ENCODE peak calls at places on chromosome 7, in seven cellular contexts. J, H, U, Z, A, R and B are unnamed samples.

GRCh38 chr7:22234247-22234646 is 122.7 kb downstream of the RAPGEF5 start:
- DNase-seq in J (no peak), H (no peak), U (peak), Z (no peak), A (no peak), R (no peak), B (no peak)

GRCh38 chr7:14748461-14748860 is 154.1 kb downstream of the DGKB start:
- DNase-seq in J (no peak), H (peak), U (peak), Z (peak), A (no peak), R (no peak), B (peak)

GRCh38 chr7:32335107-32335506 is 155.1 kb downstream of the LSM5 start:
- DNase-seq in J (no peak), H (no peak), U (no peak), Z (no peak), A (no peak), R (no peak), B (no peak)

GRCh38 chr7:100065452-100066186 is 15.9 kb downstream of the ZNF3 start:
- DNase-seq in J (no peak), H (no peak), U (peak), Z (peak), A (no peak), R (peak), B (peak)

GRCh38 chr7:86991844-86992243 is 67.6 kb downstream of the ELAPOR2 start:
- DNase-seq in J (no peak), H (no peak), U (peak), Z (no peak), A (no peak), R (no peak), B (peak)

GRCh38 chr7:81684513-81685262 is 85.2 kb downstream of the HGF start:
- DNase-seq in J (peak), H (peak), U (peak), Z (peak), A (peak), R (peak), B (peak)

GRCh38 chr7:148265896-148266295 is 324.7 kb upstream of the C7orf33 start:
- DNase-seq in J (peak), H (no peak), U (no peak), Z (no peak), A (no peak), R (no peak), B (no peak)

GRCh38 chr7:130959743-130960207 is 225.8 kb upstream of the KLF14 start:
- DNase-seq in J (peak), H (peak), U (peak), Z (peak), A (no peak), R (no peak), B (peak)

GRCh38 chr7:17769918-17770317 is 170.4 kb downstream of the SNX13 start:
- DNase-seq in J (peak), H (peak), U (peak), Z (peak), A (peak), R (peak), B (peak)

GRCh38 chr7:66880009-66880554 is 40.9 kb upstream of the TMEM248 start:
- DNase-seq in J (no peak), H (no peak), U (no peak), Z (no peak), A (no peak), R (peak), B (no peak)

GRCh38 chr7:80883188-80884025 is 35.4 kb downstream of the SEMA3C start:
- DNase-seq in J (no peak), H (peak), U (peak), Z (peak), A (no peak), R (peak), B (peak)

GRCh38 chr7:42099837-42100508 is 137.0 kb downstream of the GLI3 start:
- DNase-seq in J (no peak), H (no peak), U (no peak), Z (no peak), A (no peak), R (no peak), B (peak)

GRCh38 chr7:41788556-41788955 is 85.7 kb upstream of the INHBA start:
- DNase-seq in J (no peak), H (no peak), U (no peak), Z (no peak), A (no peak), R (no peak), B (no peak)

GRCh38 chr7:43491984-43492383 is 90.9 kb upstream of the STK17A start:
- DNase-seq in J (no peak), H (no peak), U (peak), Z (peak), A (no peak), R (no peak), B (peak)

GRCh38 chr7:44538798-44539668 is 2.1 kb downstream of the NPC1L1 start:
- DNase-seq in J (no peak), H (no peak), U (no peak), Z (no peak), A (no peak), R (no peak), B (no peak)

GRCh38 chr7:135076882-135077281 is 71.0 kb upstream of the TMEM140 start:
- DNase-seq in J (no peak), H (no peak), U (no peak), Z (no peak), A (no peak), R (no peak), B (no peak)

GRCh38 chr7:35492451-35493175 is 202.3 kb downstream of the HERPUD2 start:
- DNase-seq in J (no peak), H (no peak), U (no peak), Z (no peak), A (no peak), R (no peak), B (no peak)

GRCh38 chr7:85103352-85103751 is 83.5 kb downstream of the SEMA3D start:
- DNase-seq in J (no peak), H (peak), U (no peak), Z (no peak), A (peak), R (no peak), B (no peak)

GRCh38 chr7:124152859-124153692 is 120.2 kb upstream of the TMEM229A start:
- DNase-seq in J (peak), H (peak), U (peak), Z (peak), A (no peak), R (peak), B (peak)

GRCh38 chr7:123120286-123120685 is 79.5 kb downstream of the SLC13A1 start:
- DNase-seq in J (no peak), H (no peak), U (peak), Z (peak), A (no peak), R (no peak), B (peak)

GRCh38 chr7:45663167-45663921 is 89.2 kb downstream of the ADCY1 start:
- DNase-seq in J (no peak), H (peak), U (peak), Z (no peak), A (no peak), R (peak), B (peak)

GRCh38 chr7:92609921-92610518 is 19.8 kb upstream of the FAM133B start:
- DNase-seq in J (peak), H (no peak), U (peak), Z (peak), A (no peak), R (no peak), B (no peak)

GRCh38 chr7:2087744-2088143 is 145.0 kb downstream of the MAD1L1 start:
- DNase-seq in J (no peak), H (no peak), U (no peak), Z (no peak), A (no peak), R (no peak), B (no peak)

GRCh38 chr7:114813597-114813996 is 108.3 kb upstream of the MDFIC start:
- DNase-seq in J (no peak), H (no peak), U (no peak), Z (no peak), A (no peak), R (no peak), B (no peak)

GRCh38 chr7:44978511-44979366 is at the start of gene MYO1G:
- DNase-seq in J (peak), H (no peak), U (no peak), Z (no peak), A (no peak), R (no peak), B (no peak)

GRCh38 chr7:71739520-71740195 is 607.7 kb downstream of the GALNT17 start:
- DNase-seq in J (no peak), H (no peak), U (no peak), Z (no peak), A (no peak), R (no peak), B (no peak)

GRCh38 chr7:94405506-94405905 is 10.8 kb downstream of the COL1A2 start:
- DNase-seq in J (no peak), H (no peak), U (peak), Z (no peak), A (no peak), R (no peak), B (no peak)

GRCh38 chr7:55912748-55913158 is 25.5 kb downstream of the ZNF713 start:
- DNase-seq in J (no peak), H (no peak), U (no peak), Z (no peak), A (no peak), R (no peak), B (no peak)

GRCh38 chr7:22697897-22698645 is 28.9 kb upstream of the IL6 start:
- DNase-seq in J (peak), H (no peak), U (no peak), Z (no peak), A (no peak), R (no peak), B (no peak)

GRCh38 chr7:27804139-27804538 is 64.2 kb downstream of the TAX1BP1 start:
- DNase-seq in J (no peak), H (no peak), U (no peak), Z (no peak), A (no peak), R (no peak), B (peak)

GRCh38 chr7:149880871-149881301 is 7.1 kb downstream of the ATP6V0E2 start:
- DNase-seq in J (no peak), H (no peak), U (peak), Z (no peak), A (no peak), R (peak), B (peak)

GRCh38 chr7:91568138-91568537 is 303.9 kb downstream of the FZD1 start:
- DNase-seq in J (no peak), H (no peak), U (no peak), Z (no peak), A (no peak), R (no peak), B (no peak)

GRCh38 chr7:50092579-50093411 is at the start of gene ZPBP:
- DNase-seq in J (peak), H (peak), U (peak), Z (peak), A (peak), R (peak), B (peak)

GRCh38 chr7:134613623-134614347 is 32.9 kb upstream of the BPGM start:
- DNase-seq in J (no peak), H (no peak), U (peak), Z (peak), A (no peak), R (no peak), B (peak)

GRCh38 chr7:42745357-42746022 is 166.4 kb downstream of the C7orf25 start:
- DNase-seq in J (peak), H (peak), U (peak), Z (no peak), A (no peak), R (peak), B (peak)

GRCh38 chr7:101153969-101154692 is at the start of gene AP1S1:
- DNase-seq in J (peak), H (peak), U (peak), Z (peak), A (peak), R (peak), B (peak)

GRCh38 chr7:5699467-5699866 is 82.0 kb downstream of the RNF216 start:
- DNase-seq in J (peak), H (no peak), U (no peak), Z (peak), A (no peak), R (no peak), B (peak)
- H3K4me3 ChIP-seq in J (peak), H (no peak), U (no peak), Z (no peak), A (no peak), R (no peak), B (no peak)

GRCh38 chr7:129370812-129371211 is 63.4 kb upstream of the STRIP2 start:
- DNase-seq in J (peak), H (no peak), U (peak), Z (no peak), A (no peak), R (peak), B (peak)
- TF ChIP-seq CTCF in J (peak), H (no peak), U (no peak), Z (no peak), A (no peak), R (peak), B (no peak)

GRCh38 chr7:26538683-26539082 is 247.0 kb downstream of the SNX10 start:
- DNase-seq in J (no peak), H (no peak), U (no peak), Z (no peak), A (no peak), R (no peak), B (no peak)
- H3K4me3 ChIP-seq in J (no peak), H (no peak), U (no peak), Z (no peak), A (no peak), R (no peak), B (no peak)

DNA sequence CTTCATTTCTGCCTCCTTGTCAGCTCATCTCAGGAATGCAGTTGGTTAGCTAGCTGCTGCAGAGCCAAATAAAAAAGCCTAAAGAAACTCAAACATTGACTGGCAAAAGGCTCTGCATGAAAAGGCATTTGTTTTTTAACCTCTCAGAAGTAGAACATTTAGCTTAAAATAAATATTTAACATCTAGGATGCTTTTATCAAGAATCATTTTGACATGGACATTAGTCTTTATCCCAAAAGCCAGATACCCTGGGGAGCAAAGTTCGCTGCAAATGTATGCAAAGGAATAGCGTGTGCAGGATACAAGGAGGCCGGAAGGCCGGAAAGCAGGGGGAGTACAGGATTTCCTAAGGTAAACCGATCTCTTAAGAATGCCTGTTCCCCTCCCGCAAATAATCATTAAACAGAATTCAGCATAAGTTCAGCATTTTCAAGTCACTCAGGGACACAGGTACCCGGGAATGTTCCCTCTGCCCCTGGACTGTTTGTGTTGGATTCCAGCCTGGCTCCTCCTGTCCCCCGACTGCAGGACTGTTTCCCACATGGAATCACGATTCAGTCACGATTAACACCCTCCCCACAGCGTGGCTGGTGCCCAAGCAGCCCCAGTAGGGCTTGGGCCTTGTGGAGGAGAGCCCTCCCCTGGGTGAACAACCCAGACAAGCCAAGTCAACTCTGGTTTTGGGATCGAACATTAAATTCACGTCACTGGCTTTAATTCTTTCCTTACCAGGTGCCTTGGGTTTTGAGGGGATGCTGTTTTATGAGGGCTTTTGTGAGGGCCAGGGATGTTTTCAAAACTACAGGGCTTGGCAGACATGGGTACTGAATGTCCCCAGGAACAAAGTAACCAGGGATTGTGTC is 97.8 kb downstream of the HIPK2 start:
- DNase-seq in J (no peak), H (no peak), U (peak), Z (peak), A (no peak), R (no peak), B (peak)
- TF ChIP-seq CTCF in J (no peak), H (no peak), U (no peak), Z (no peak), A (no peak), R (no peak), B (no peak)

GRCh38 chr7:47688311-47689100 is 106.6 kb upstream of the TNS3 start:
- DNase-seq in J (no peak), H (no peak), U (no peak), Z (no peak), A (no peak), R (no peak), B (no peak)

GRCh38 chr7:47689558-47689957 is 107.6 kb upstream of the TNS3 start:
- DNase-seq in J (no peak), H (no peak), U (no peak), Z (no peak), A (no peak), R (no peak), B (no peak)

GRCh38 chr7:47690902-47691558 is 109.1 kb upstream of the TNS3 start:
- DNase-seq in J (no peak), H (no peak), U (peak), Z (peak), A (no peak), R (no peak), B (peak)

GRCh38 chr7:47693161-47693740 is 111.3 kb upstream of the TNS3 start:
- DNase-seq in J (no peak), H (no peak), U (peak), Z (no peak), A (no peak), R (no peak), B (peak)

GRCh38 chr7:47691974-47692373 is 110.1 kb upstream of the TNS3 start:
- DNase-seq in J (no peak), H (no peak), U (no peak), Z (no peak), A (no peak), R (no peak), B (no peak)
- H3K4me3 ChIP-seq in J (no peak), H (no peak), U (no peak), Z (no peak), A (no peak), R (no peak), B (no peak)

DNA sequence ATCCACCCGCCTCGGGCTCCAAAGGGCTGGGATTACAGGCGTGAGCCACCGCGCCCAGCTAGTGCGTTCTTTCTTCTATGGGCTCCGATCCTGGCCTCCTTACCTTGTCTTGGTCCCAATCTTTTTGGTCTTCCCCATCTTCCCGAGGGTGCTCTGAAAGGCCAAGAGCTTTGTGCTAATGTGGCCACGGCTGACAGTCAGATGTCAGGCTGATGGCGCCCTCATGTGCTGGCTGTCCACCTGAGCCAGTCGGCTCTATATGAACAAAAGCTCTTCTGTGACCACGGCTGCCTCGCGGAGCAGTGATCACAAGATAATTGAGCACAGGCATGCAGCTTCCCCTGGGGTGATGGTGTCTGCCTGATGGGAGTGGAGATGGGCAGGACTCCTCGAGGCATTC is 11.0 kb upstream of the AHCYL2 start:
- DNase-seq in J (peak), H (no peak), U (no peak), Z (no peak), A (no peak), R (peak), B (no peak)
- TF ChIP-seq CTCF in J (peak), H (no peak), U (no peak), Z (no peak), A (no peak), R (peak), B (no peak)

GRCh38 chr7:40717242-40717641 is 582.4 kb downstream of the SUGCT start:
- DNase-seq in J (peak), H (peak), U (peak), Z (peak), A (peak), R (peak), B (peak)
- H3K4me3 ChIP-seq in J (no peak), H (peak), U (peak), Z (no peak), A (no peak), R (no peak), B (peak)